ENCODE peak calls at places on chromosomes 2 and 18, in ten cellular contexts. T, P, Y, C, M, W, F, K, D and Q are unnamed samples.

GRCh38 chr2:140348826-140349225 is 1568.6 kb upstream of the NXPH2 start:
- DNase-seq in K (no peak), T (no peak), C (no peak), P (no peak), F (no peak), D (no peak), Y (no peak), M (no peak), W (no peak), Q (no peak)

GRCh38 chr2:190468814-190469569 is 60.8 kb downstream of the MFSD6 start:
- DNase-seq in D (no peak), C (no peak), P (peak; percentile 89), K (peak; percentile 95), W (peak; percentile 92), M (peak; percentile 15), T (peak; percentile 97), Y (peak; percentile 97), F (no peak), Q (peak; percentile 97)

GRCh38 chr2:10864888-10865551 is 46.7 kb upstream of the KCNF1 start:
- DNase-seq in F (peak; percentile 52), Y (no peak), T (no peak), C (no peak), D (no peak), W (no peak), K (no peak), M (peak; percentile 73), P (no peak), Q (no peak)

GRCh38 chr18:9094307-9095226 is 7.9 kb upstream of the NDUFV2 start:
- DNase-seq in C (no peak), W (no peak), M (no peak), P (peak; percentile 89), K (peak; percentile 76), F (no peak), T (no peak), D (no peak), Y (peak; percentile 94), Q (no peak)

GRCh38 chr18:51121597-51121857 is 76.0 kb downstream of the MEX3C start:
- DNase-seq in W (no peak), D (no peak), P (no peak), M (no peak), F (no peak), C (no peak), K (no peak), Y (no peak), T (no peak), Q (no peak)

GRCh38 chr2:43950383-43951008 is 45.3 kb downstream of the LRPPRC start:
- DNase-seq in D (no peak), Y (peak; percentile 51), P (no peak), C (no peak), M (peak; percentile 17), T (peak; percentile 37), F (no peak), K (peak; percentile 38), W (no peak), Q (peak; percentile 31)

GRCh38 chr2:112168422-112169124 is 30.4 kb downstream of the FBLN7 start:
- DNase-seq in D (no peak), P (no peak), F (no peak), M (no peak), C (no peak), T (no peak), K (no peak), Y (peak; percentile 33), W (no peak), Q (no peak)

GRCh38 chr2:202989749-202990148 is 24.9 kb upstream of the NBEAL1 start:
- DNase-seq in W (no peak), C (no peak), P (no peak), D (no peak), Y (no peak), T (no peak), F (no peak), M (no peak), K (no peak), Q (no peak)

GRCh38 chr18:69539404-69539803 is 138.7 kb downstream of the DOK6 start:
- DNase-seq in F (no peak), P (no peak), M (no peak), W (no peak), D (no peak), T (no peak), Y (no peak), C (no peak), K (no peak), Q (no peak)

GRCh38 chr2:240277073-240277806 is 136.8 kb upstream of the OTOS start:
- DNase-seq in D (no peak), C (no peak), K (peak; percentile 18), M (no peak), T (no peak), W (peak; percentile 87), Y (peak; percentile 42), P (no peak), F (no peak), Q (no peak)

GRCh38 chr2:84033347-84033974 is 425.6 kb downstream of the SUCLG1 start:
- DNase-seq in T (no peak), Y (no peak), C (no peak), P (no peak), K (no peak), D (no peak), M (no peak), W (no peak), F (no peak), Q (no peak)

GRCh38 chr2:44886409-44886808 is 55.1 kb upstream of the SIX3 start:
- DNase-seq in K (no peak), C (no peak), W (no peak), T (no peak), Y (no peak), P (no peak), M (no peak), F (no peak), D (no peak), Q (no peak)

GRCh38 chr18:34158881-34159690 is 65.6 kb downstream of the NOL4 start:
- DNase-seq in T (no peak), K (no peak), M (peak; percentile 12), F (no peak), C (peak; percentile 78), Y (peak; percentile 39), W (peak; percentile 29), D (peak; percentile 19), P (no peak), Q (peak; percentile 93)

GRCh38 chr2:232980683-232981082 is 32.4 kb downstream of the NGEF start:
- DNase-seq in P (no peak), D (no peak), F (no peak), W (peak; percentile 19), C (peak; percentile 69), T (peak; percentile 55), M (no peak), K (peak; percentile 51), Y (no peak), Q (no peak)

GRCh38 chr2:30366199-30366691 is 80.8 kb upstream of the LCLAT1 start:
- DNase-seq in P (no peak), Y (peak; percentile 29), W (no peak), M (peak; percentile 19), K (peak; percentile 45), C (no peak), D (peak; percentile 50), T (peak; percentile 47), F (no peak), Q (no peak)

GRCh38 chr2:86323273-86323672 is 14.2 kb downstream of the REEP1 start:
- DNase-seq in P (no peak), Y (no peak), M (no peak), T (no peak), D (no peak), F (no peak), C (no peak), K (no peak), W (no peak), Q (peak; percentile 72)

GRCh38 chr2:227324671-227325055 is 388 bp upstream of the MFF start:
- DNase-seq in T (peak; percentile 32), M (peak; percentile 66), C (no peak), P (no peak), W (peak; percentile 31), F (no peak), D (no peak), K (no peak), Y (no peak), Q (peak; percentile 51)

GRCh38 chr18:10140461-10140911 is 226.7 kb downstream of the VAPA start:
- DNase-seq in D (no peak), K (no peak), P (no peak), C (no peak), M (no peak), F (no peak), T (no peak), W (no peak), Y (no peak), Q (no peak)

GRCh38 chr18:32772580-32773186 is at the start of gene KLHL14:
- DNase-seq in T (no peak), K (no peak), Y (no peak), D (no peak), W (no peak), F (no peak), P (no peak), M (peak; percentile 17), C (no peak), Q (no peak)

GRCh38 chr2:101737478-101738240 is 40.2 kb downstream of the MAP4K4 start:
- DNase-seq in M (no peak), P (no peak), W (no peak), Y (no peak), D (no peak), K (no peak), F (no peak), T (no peak), C (no peak), Q (no peak)

GRCh38 chr18:48340502-48340901 is 68.7 kb downstream of the ZBTB7C start:
- DNase-seq in D (no peak), P (no peak), Y (no peak), F (no peak), K (no peak), W (no peak), M (no peak), T (no peak), C (no peak), Q (peak; percentile 83)

GRCh38 chr2:112864072-112864471 is 27.5 kb upstream of the IL1B start:
- DNase-seq in K (no peak), D (no peak), W (no peak), F (no peak), P (no peak), T (no peak), M (no peak), C (no peak), Y (no peak), Q (no peak)

GRCh38 chr2:200040251-200040650 is 84.9 kb downstream of the MAIP1 start:
- DNase-seq in M (no peak), F (no peak), W (no peak), Y (no peak), D (no peak), C (no peak), P (no peak), K (no peak), T (no peak), Q (no peak)

GRCh38 chr18:46696268-46696667 is 39.2 kb upstream of the LOXHD1 start:
- DNase-seq in P (no peak), K (no peak), Y (no peak), T (no peak), C (no peak), W (peak; percentile 84), D (no peak), M (no peak), F (no peak), Q (no peak)

GRCh38 chr2:1591978-1592907 is 152.1 kb downstream of the PXDN start:
- DNase-seq in M (no peak), C (peak; percentile 81), D (no peak), T (no peak), K (peak; percentile 19), P (peak; percentile 51), F (no peak), Y (peak; percentile 93), W (peak; percentile 45), Q (peak; percentile 84)

GRCh38 chr2:174176898-174177297 is 71.4 kb downstream of the OLA1 start:
- DNase-seq in M (no peak), K (peak; percentile 20), D (no peak), W (no peak), C (no peak), Y (peak; percentile 80), T (peak; percentile 10), P (no peak), F (no peak), Q (peak; percentile 42)

GRCh38 chr2:60507211-60507810 is 46.1 kb downstream of the BCL11A start:
- DNase-seq in P (no peak), K (no peak), D (no peak), T (no peak), C (no peak), Y (no peak), W (no peak), F (no peak), M (no peak), Q (no peak)

GRCh38 chr2:44844651-44845270 is 96.7 kb upstream of the SIX3 start:
- DNase-seq in F (no peak), K (peak; percentile 15), Y (no peak), W (no peak), D (no peak), C (no peak), P (no peak), M (no peak), T (peak; percentile 77), Q (no peak)